ENCODE peak calls at places on chromosomes 5 and 9, in five cellular contexts. One of them, this sample, is unnamed.

GRCh38 chr9:77785341-77785740 is 137.2 kb upstream of the GNA14 start:
- DNase-seq in fibroblast of pulmonary artery: no peak
- DNase-seq in AG09309: no peak
- DNase-seq in cardiac muscle cell: no peak
- DNase-seq in upper lobe of right lung: no peak
- DNase-seq in this sample: no peak

GRCh38 chr5:125584119-125584518 is 837.7 kb upstream of the ZNF608 start:
- DNase-seq in cardiac muscle cell: peak; percentile 79
- DNase-seq in upper lobe of right lung: no peak
- DNase-seq in AG09309: no peak
- DNase-seq in fibroblast of pulmonary artery: peak; percentile 38
- DNase-seq in this sample: no peak

GRCh38 chr9:108271646-108272349 is 584.0 kb downstream of the ACTL7B start:
- DNase-seq in AG09309: peak; percentile 69
- DNase-seq in fibroblast of pulmonary artery: peak; percentile 69
- DNase-seq in upper lobe of right lung: no peak
- DNase-seq in cardiac muscle cell: peak; percentile 72
- DNase-seq in this sample: peak; percentile 80

GRCh38 chr5:31890025-31890424 is 251.1 kb downstream of the PDZD2 start:
- DNase-seq in fibroblast of pulmonary artery: no peak
- DNase-seq in cardiac muscle cell: no peak
- DNase-seq in AG09309: no peak
- DNase-seq in upper lobe of right lung: no peak
- DNase-seq in this sample: no peak

GRCh38 chr9:77851862-77852602 is 179.6 kb downstream of the GNAQ start:
- DNase-seq in upper lobe of right lung: no peak
- DNase-seq in fibroblast of pulmonary artery: no peak
- DNase-seq in cardiac muscle cell: no peak
- DNase-seq in AG09309: no peak
- DNase-seq in this sample: no peak

GRCh38 chr5:22699319-22699718 is 153.8 kb downstream of the CDH12 start:
- DNase-seq in fibroblast of pulmonary artery: no peak
- DNase-seq in cardiac muscle cell: no peak
- DNase-seq in AG09309: no peak
- DNase-seq in upper lobe of right lung: no peak
- DNase-seq in this sample: no peak

GRCh38 chr5:3601929-3602712 is 6.5 kb downstream of the IRX1 start:
- DNase-seq in cardiac muscle cell: no peak
- DNase-seq in AG09309: no peak
- DNase-seq in fibroblast of pulmonary artery: no peak
- DNase-seq in upper lobe of right lung: no peak
- DNase-seq in this sample: no peak

GRCh38 chr9:100324594-100325200 is 28.0 kb downstream of the TEX10 start:
- DNase-seq in upper lobe of right lung: no peak
- DNase-seq in cardiac muscle cell: peak; percentile 76
- DNase-seq in AG09309: peak; percentile 43
- DNase-seq in fibroblast of pulmonary artery: peak; percentile 76
- DNase-seq in this sample: no peak

GRCh38 chr9:107351382-107352045 is 68.4 kb downstream of the RAD23B start:
- DNase-seq in AG09309: no peak
- DNase-seq in cardiac muscle cell: no peak
- DNase-seq in fibroblast of pulmonary artery: no peak
- DNase-seq in upper lobe of right lung: no peak
- DNase-seq in this sample: no peak

GRCh38 chr5:153794327-153794726 is 244.4 kb downstream of the FAM114A2 start:
- DNase-seq in AG09309: no peak
- DNase-seq in fibroblast of pulmonary artery: no peak
- DNase-seq in upper lobe of right lung: no peak
- DNase-seq in cardiac muscle cell: no peak
- DNase-seq in this sample: no peak

GRCh38 chr9:14912849-14913248 is 2.6 kb upstream of the FREM1 start:
- DNase-seq in cardiac muscle cell: no peak
- DNase-seq in AG09309: no peak
- DNase-seq in fibroblast of pulmonary artery: no peak
- DNase-seq in upper lobe of right lung: no peak
- DNase-seq in this sample: no peak

GRCh38 chr9:35579130-35579529 is 25.9 kb upstream of the TESK1 start:
- DNase-seq in fibroblast of pulmonary artery: no peak
- DNase-seq in cardiac muscle cell: no peak
- DNase-seq in upper lobe of right lung: no peak
- DNase-seq in AG09309: no peak
- DNase-seq in this sample: no peak

GRCh38 chr5:113163328-113163727 is 186.7 kb downstream of the DCP2 start:
- DNase-seq in AG09309: no peak
- DNase-seq in upper lobe of right lung: no peak
- DNase-seq in cardiac muscle cell: peak; percentile 41
- DNase-seq in fibroblast of pulmonary artery: peak; percentile 50
- DNase-seq in this sample: no peak

DNA sequence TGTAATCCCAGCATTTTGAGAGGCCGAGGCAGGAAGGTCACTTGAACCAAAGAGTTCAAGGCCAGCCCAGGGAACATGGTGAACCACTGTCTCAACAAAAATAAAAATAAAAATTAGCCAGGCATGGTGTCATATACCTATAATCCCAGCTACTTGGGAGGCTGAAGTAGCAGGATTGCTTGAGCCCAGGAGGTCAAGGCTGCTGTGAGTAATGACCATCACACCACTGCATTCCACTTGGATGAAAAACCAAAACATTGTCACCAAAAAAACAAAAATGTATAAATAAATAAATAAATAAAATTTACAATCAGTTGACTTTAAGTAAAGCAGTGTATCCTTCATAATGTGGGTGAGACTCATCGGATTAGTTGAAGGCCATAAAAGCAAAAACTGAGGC is 541.4 kb downstream of the CSNK1G3 start:
- DNase-seq in AG09309: no peak
- DNase-seq in cardiac muscle cell: no peak
- DNase-seq in upper lobe of right lung: no peak
- DNase-seq in fibroblast of pulmonary artery: no peak
- DNase-seq in this sample: no peak
- TF ChIP-seq CTCF in AG09309: no peak
- TF ChIP-seq CTCF in cardiac muscle cell: no peak
- TF ChIP-seq CTCF in upper lobe of right lung: no peak
- TF ChIP-seq CTCF in fibroblast of pulmonary artery: no peak
- TF ChIP-seq CTCF in this sample: no peak

DNA sequence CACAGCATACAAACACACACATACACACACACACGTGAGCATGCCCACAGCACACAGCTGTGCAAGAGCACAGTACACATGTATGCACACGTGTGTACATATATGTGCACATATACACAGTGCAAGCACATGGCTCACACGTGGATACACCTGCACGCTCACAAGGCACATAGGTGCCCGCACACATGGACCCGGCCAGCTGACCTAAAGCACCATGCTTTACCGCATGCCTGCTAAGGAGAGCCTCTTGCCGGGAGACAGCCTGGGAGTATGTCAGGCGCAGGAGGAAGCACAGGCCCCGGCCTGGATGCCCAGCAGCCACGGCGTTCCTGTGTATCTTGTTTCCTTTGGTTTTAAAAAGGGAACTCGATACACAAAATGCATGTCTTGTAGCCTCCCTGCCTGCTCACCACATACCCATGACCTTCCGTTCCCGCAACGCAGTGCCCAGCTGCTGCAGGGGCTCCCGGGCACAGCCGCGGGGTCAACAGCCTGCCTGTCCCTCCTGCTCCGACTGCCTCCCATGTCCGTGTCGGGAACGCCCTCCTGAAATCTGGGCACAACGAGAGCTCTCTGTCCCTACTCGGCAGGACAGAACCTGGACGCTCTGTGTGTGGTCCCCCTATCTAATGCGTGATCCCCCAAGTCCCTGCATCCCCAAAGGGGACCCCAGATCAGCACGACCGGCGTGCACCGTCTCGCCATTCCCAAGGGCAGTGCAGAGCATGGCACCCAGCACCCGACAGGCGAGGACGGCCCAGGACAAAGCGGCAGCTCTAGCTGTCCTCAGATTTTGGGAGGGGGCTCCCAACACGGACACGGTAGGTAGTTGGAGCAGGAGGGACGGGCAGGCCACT is 3.6 kb downstream of the SLC12A7 start:
- DNase-seq in upper lobe of right lung: no peak
- DNase-seq in cardiac muscle cell: no peak
- DNase-seq in fibroblast of pulmonary artery: no peak
- DNase-seq in AG09309: no peak
- DNase-seq in this sample: no peak
- H3K4me3 ChIP-seq in upper lobe of right lung: peak overlapping the region; percentile 5
- H3K4me3 ChIP-seq in cardiac muscle cell: no peak overlapping the region
- H3K4me3 ChIP-seq in fibroblast of pulmonary artery: no peak overlapping the region
- H3K4me3 ChIP-seq in AG09309: no peak overlapping the region
- H3K4me3 ChIP-seq in this sample: no peak overlapping the region

DNA sequence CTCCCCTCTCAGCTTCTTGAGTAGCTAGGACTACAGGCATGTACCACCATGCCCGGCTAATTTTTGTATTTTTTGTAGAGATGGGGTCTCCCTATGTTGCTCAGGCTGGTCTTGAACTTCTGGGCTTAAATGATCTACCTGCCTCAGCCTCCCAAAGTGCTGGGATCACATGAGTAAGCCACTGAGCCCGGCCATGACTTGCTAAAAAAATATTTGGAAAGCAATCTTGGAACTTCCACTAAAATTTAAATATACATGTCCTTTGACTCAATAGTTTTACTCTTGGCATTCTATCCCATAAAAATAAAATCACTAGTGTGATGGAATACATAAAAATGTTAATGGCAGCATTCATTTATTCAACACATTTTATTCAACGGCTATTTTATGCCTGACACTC is 50.5 kb downstream of the KCNV2 start:
- DNase-seq in upper lobe of right lung: no peak
- DNase-seq in fibroblast of pulmonary artery: no peak
- DNase-seq in cardiac muscle cell: no peak
- DNase-seq in AG09309: no peak
- DNase-seq in this sample: no peak
- TF ChIP-seq CTCF in upper lobe of right lung: no peak
- TF ChIP-seq CTCF in fibroblast of pulmonary artery: no peak
- TF ChIP-seq CTCF in cardiac muscle cell: no peak
- TF ChIP-seq CTCF in AG09309: no peak
- TF ChIP-seq CTCF in this sample: no peak

GRCh38 chr5:84385705-84386104 is 1.0 kb upstream of the EDIL3 start:
- DNase-seq in cardiac muscle cell: no peak
- DNase-seq in AG09309: no peak
- DNase-seq in upper lobe of right lung: no peak
- DNase-seq in fibroblast of pulmonary artery: no peak
- DNase-seq in this sample: no peak
- H3K4me3 ChIP-seq in cardiac muscle cell: no peak overlapping the region
- H3K4me3 ChIP-seq in AG09309: no peak overlapping the region
- H3K4me3 ChIP-seq in upper lobe of right lung: peak overlapping the region; percentile 57
- H3K4me3 ChIP-seq in fibroblast of pulmonary artery: peak overlapping the region; percentile 72
- H3K4me3 ChIP-seq in this sample: peak overlapping the region; percentile 84

GRCh38 chr5:116815081-116815480 is 240.5 kb upstream of the SEMA6A start:
- DNase-seq in cardiac muscle cell: no peak
- DNase-seq in fibroblast of pulmonary artery: no peak
- DNase-seq in upper lobe of right lung: no peak
- DNase-seq in AG09309: no peak
- DNase-seq in this sample: no peak
- TF ChIP-seq CTCF in cardiac muscle cell: no peak
- TF ChIP-seq CTCF in fibroblast of pulmonary artery: no peak
- TF ChIP-seq CTCF in upper lobe of right lung: no peak
- TF ChIP-seq CTCF in AG09309: no peak
- TF ChIP-seq CTCF in this sample: no peak

GRCh38 chr5:160312960-160313734 is 783 bp upstream of the CCNJL start:
- DNase-seq in fibroblast of pulmonary artery: no peak
- DNase-seq in AG09309: no peak
- DNase-seq in cardiac muscle cell: no peak
- DNase-seq in upper lobe of right lung: no peak
- DNase-seq in this sample: no peak
- H3K4me3 ChIP-seq in fibroblast of pulmonary artery: peak overlapping the region; percentile 65
- H3K4me3 ChIP-seq in AG09309: peak overlapping the region; percentile 47
- H3K4me3 ChIP-seq in cardiac muscle cell: peak overlapping the region; percentile 77
- H3K4me3 ChIP-seq in upper lobe of right lung: peak overlapping the region; percentile 60
- H3K4me3 ChIP-seq in this sample: peak overlapping the region; percentile 84

This sample was measured in retinal pigment epithelial cell.